ENCODE peak calls at places on chromosomes 16 and 17, in seven cellular contexts. D is fibroblast of mammary gland, H is NCI-H146, T is BJ, X is WTC11, V is activated T-cell treated with anti-CD3 and anti-CD28 coated beads for 4 hours, E is HCT116. G is an unnamed sample.

GRCh38 chr17:7615265-7615747 is 609 bp upstream of the FXR2 start:
- DNase-seq in D (no peak), H (no peak), T (no peak), X (no peak), V (no peak), E (no peak), G (no peak)

GRCh38 chr17:77356690-77357201 is 216.0 kb downstream of the SEC14L1 start:
- DNase-seq in D (no peak), H (peak), T (no peak), X (no peak), V (no peak), E (no peak), G (no peak)

GRCh38 chr17:50148226-50149098 is 2.0 kb downstream of the PPP1R9B start:
- DNase-seq in D (no peak), H (no peak), T (no peak), X (no peak), V (peak), E (no peak), G (no peak)

GRCh38 chr17:45229681-45230409 is 8.2 kb downstream of the FMNL1 start:
- DNase-seq in D (no peak), H (no peak), T (no peak), X (no peak), V (no peak), E (no peak), G (no peak)

GRCh38 chr16:25063102-25063501 is 47.9 kb upstream of the ARHGAP17 start:
- DNase-seq in D (no peak), H (no peak), T (no peak), X (no peak), V (no peak), E (no peak), G (no peak)

GRCh38 chr17:38447502-38448095 is 19.3 kb downstream of the ARHGAP23 start:
- DNase-seq in D (no peak), H (no peak), T (no peak), X (no peak), V (no peak), E (no peak), G (no peak)

GRCh38 chr17:62859146-62859545 is 51.0 kb upstream of the MARCHF10 start:
- DNase-seq in D (peak), H (no peak), T (no peak), X (no peak), V (no peak), E (no peak), G (no peak)

GRCh38 chr17:67212716-67213417 is 32.1 kb downstream of the HELZ start:
- DNase-seq in D (peak), H (no peak), T (no peak), X (no peak), V (no peak), E (no peak), G (no peak)

GRCh38 chr17:78359936-78360370 is at the start of gene SOCS3:
- DNase-seq in D (peak), H (peak), T (no peak), X (peak), V (peak), E (peak), G (peak)

GRCh38 chr17:11948791-11949190 is 48.5 kb downstream of the ZNF18 start:
- DNase-seq in D (peak), H (no peak), T (peak), X (no peak), V (no peak), E (peak), G (no peak)

GRCh38 chr17:3594056-3594810 is 15.0 kb downstream of the TRPV1 start:
- DNase-seq in D (peak), H (no peak), T (no peak), X (no peak), V (no peak), E (no peak), G (no peak)

G was measured in NCI-H1694.